ENCODE peak calls at places on chromosomes 11 and 22, in five cellular contexts. M, U, B, R and P are unnamed samples.

GRCh38 chr22:41951898-41952474 is at the start of gene SMIM45:
- DNase-seq in M (no peak), U (no peak), B (no peak), R (no peak), P (peak)

GRCh38 chr11:64357904-64358535 is 942 bp upstream of the RPS6KA4 start:
- DNase-seq in M (no peak), U (no peak), B (peak), R (no peak), P (no peak)

GRCh38 chr11:126630488-126630887 is 275.0 kb downstream of the ST3GAL4 start:
- DNase-seq in M (no peak), U (no peak), B (no peak), R (no peak), P (no peak)

GRCh38 chr11:46075168-46075567 is 46.1 kb downstream of the PHF21A start:
- DNase-seq in M (peak), U (peak), B (no peak), R (peak), P (no peak)

GRCh38 chr11:12110714-12111481 is 508 bp downstream of the MICAL2 start:
- DNase-seq in M (no peak), U (no peak), B (peak), R (peak), P (no peak)

GRCh38 chr11:124898711-124899110 is 1.0 kb upstream of the ROBO4 start:
- DNase-seq in M (peak), U (no peak), B (peak), R (peak), P (no peak)

GRCh38 chr11:20249313-20249873 is 89.1 kb upstream of the DBX1 start:
- DNase-seq in M (no peak), U (no peak), B (no peak), R (no peak), P (no peak)

GRCh38 chr11:67157691-67158090 is 38.6 kb downstream of the KDM2A start:
- DNase-seq in M (no peak), U (no peak), B (no peak), R (no peak), P (no peak)

GRCh38 chr11:7512525-7513209 is 1.1 kb upstream of the PPFIBP2 start:
- DNase-seq in M (no peak), U (no peak), B (peak), R (peak), P (peak)

GRCh38 chr11:10807629-10808552 is 835 bp downstream of the EIF4G2 start:
- DNase-seq in M (no peak), U (peak), B (peak), R (peak), P (peak)

DNA sequence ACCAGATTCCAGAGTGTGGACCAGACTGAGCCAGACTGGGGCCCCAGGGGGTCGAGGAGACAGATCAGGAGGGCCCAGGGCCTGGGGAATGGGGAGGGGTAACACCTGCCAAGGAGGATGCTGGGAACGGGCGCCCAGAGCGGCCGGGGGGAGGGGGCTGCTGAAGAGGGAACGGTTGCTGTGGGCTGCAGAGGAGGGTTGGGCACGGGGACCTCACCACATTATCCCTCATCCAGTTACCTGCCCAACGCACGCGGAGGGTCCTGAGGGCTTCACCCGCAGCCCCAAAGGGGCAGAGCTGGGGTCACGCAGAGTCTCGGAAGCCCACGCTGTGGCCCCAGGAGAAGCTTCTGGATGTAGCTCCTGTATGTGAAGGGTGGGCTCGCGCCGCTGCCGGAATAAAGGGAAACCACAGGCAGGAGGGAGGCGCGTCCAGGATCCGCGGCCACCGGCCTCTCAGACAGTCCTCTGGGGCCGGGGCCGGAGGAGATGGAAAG is 927 bp upstream of the SELENOO start:
- DNase-seq in M (no peak), U (no peak), B (no peak), R (no peak), P (no peak)
- TF ChIP-seq CTCF in M (no peak), U (no peak), B (no peak), R (no peak), P (no peak)

GRCh38 chr11:58898106-58898505 is 41.2 kb upstream of the GLYATL1 start:
- DNase-seq in M (no peak), U (no peak), B (no peak), R (peak), P (no peak)

GRCh38 chr11:58905141-58905715 is 34.1 kb upstream of the GLYATL1 start:
- DNase-seq in M (no peak), U (peak), B (peak), R (peak), P (peak)

GRCh38 chr11:58902881-58903280 is 36.4 kb upstream of the GLYATL1 start:
- DNase-seq in M (no peak), U (no peak), B (no peak), R (no peak), P (no peak)

GRCh38 chr11:58905716-58906547 is 33.4 kb upstream of the GLYATL1 start:
- DNase-seq in M (peak), U (peak), B (peak), R (peak), P (peak)

GRCh38 chr11:58900479-58901420 is 38.5 kb upstream of the GLYATL1 start:
- DNase-seq in M (no peak), U (peak), B (peak), R (peak), P (peak)
- TF ChIP-seq CTCF in M (peak), U (peak), B (peak), R (peak), P (peak)

GRCh38 chr11:14539867-14540475 is 19.8 kb upstream of the PSMA1 start:
- DNase-seq in M (no peak), U (no peak), B (no peak), R (no peak), P (no peak)

GRCh38 chr11:14538271-14538925 is 18.2 kb upstream of the PSMA1 start:
- DNase-seq in M (no peak), U (no peak), B (peak), R (peak), P (no peak)

GRCh38 chr11:14538926-14539554 is 18.9 kb upstream of the PSMA1 start:
- DNase-seq in M (no peak), U (no peak), B (no peak), R (no peak), P (no peak)

GRCh38 chr11:14541180-14541579 is 21.0 kb upstream of the PSMA1 start:
- DNase-seq in M (no peak), U (no peak), B (peak), R (no peak), P (no peak)

GRCh38 chr11:14537134-14537599 is 17.0 kb upstream of the PSMA1 start:
- DNase-seq in M (no peak), U (peak), B (no peak), R (peak), P (peak)
- TF ChIP-seq CTCF in M (peak), U (peak), B (peak), R (peak), P (peak)

DNA sequence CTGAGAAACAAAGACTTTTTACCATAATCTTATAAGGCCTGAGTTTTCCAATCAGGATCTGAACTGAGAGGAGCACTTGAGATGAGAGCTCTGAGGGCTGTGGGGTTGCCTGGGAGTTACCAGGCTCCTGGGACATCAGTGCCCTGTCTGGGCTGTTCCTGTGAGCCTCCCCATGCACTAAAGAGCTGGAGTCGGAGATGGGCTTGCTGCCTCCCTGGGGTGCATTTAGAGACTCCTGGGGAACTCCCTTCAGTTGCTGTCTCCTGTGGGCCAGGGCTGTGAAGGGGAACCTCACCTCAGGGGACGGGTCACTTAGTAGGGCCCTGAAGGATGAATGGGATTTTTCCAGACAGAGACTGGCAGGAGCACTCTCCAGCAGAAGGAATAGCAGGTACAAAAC is 33.3 kb downstream of the KCNC1 start:
- DNase-seq in M (no peak), U (no peak), B (peak), R (no peak), P (no peak)
- TF ChIP-seq CTCF in M (no peak), U (no peak), B (no peak), R (no peak), P (no peak)